ENCODE peak calls at places on chromosomes 11 and 22, in ten cellular contexts. U, R, V, E, Q, M, D, J, S and A are unnamed samples.

GRCh38 chr11:61018059-61018458 is 46.6 kb downstream of the CD6 start:
- DNase-seq in U (no peak), R (no peak), V (no peak), E (no peak), Q (no peak), M (no peak), D (no peak), J (no peak), S (no peak), A (no peak)

GRCh38 chr11:17014774-17015638 is 792 bp upstream of the PLEKHA7 start:
- DNase-seq in U (peak; percentile 56), R (no peak), V (no peak), E (no peak), Q (peak; percentile 33), M (no peak), D (peak; percentile 75), J (no peak), S (peak; percentile 68), A (peak; percentile 16)

GRCh38 chr11:8267831-8268529 is 4.3 kb upstream of the LMO1 start:
- DNase-seq in U (peak; percentile 35), R (peak; percentile 75), V (no peak), E (no peak), Q (peak; percentile 39), M (no peak), D (no peak), J (peak; percentile 53), S (no peak), A (no peak)

GRCh38 chr11:16126361-16126760 is 230.0 kb downstream of the SOX6 start:
- DNase-seq in U (no peak), R (no peak), V (no peak), E (no peak), Q (no peak), M (no peak), D (no peak), J (no peak), S (no peak), A (no peak)

GRCh38 chr11:96242191-96242845 is 100.7 kb downstream of the MAML2 start:
- DNase-seq in U (no peak), R (no peak), V (no peak), E (no peak), Q (no peak), M (no peak), D (no peak), J (no peak), S (no peak), A (no peak)

GRCh38 chr11:65478411-65479183 is 20.2 kb upstream of the MALAT1 start:
- DNase-seq in U (no peak), R (peak; percentile 89), V (peak; percentile 59), E (peak; percentile 70), Q (peak; percentile 55), M (peak; percentile 87), D (no peak), J (peak; percentile 84), S (peak; percentile 75), A (no peak)

GRCh38 chr11:57751676-57752253 is at the start of gene BTBD18:
- DNase-seq in U (peak; percentile 70), R (no peak), V (no peak), E (no peak), Q (peak; percentile 56), M (no peak), D (no peak), J (no peak), S (no peak), A (no peak)

GRCh38 chr22:31192513-31192912 is 19.6 kb upstream of the LIMK2 start:
- DNase-seq in U (no peak), R (no peak), V (no peak), E (no peak), Q (no peak), M (no peak), D (no peak), J (no peak), S (no peak), A (no peak)

GRCh38 chr11:68685656-68686380 is 1.5 kb downstream of the GAL start:
- DNase-seq in U (no peak), R (peak; percentile 41), V (no peak), E (no peak), Q (no peak), M (no peak), D (no peak), J (no peak), S (no peak), A (no peak)

GRCh38 chr22:48838846-48839730 is 988.6 kb downstream of the BRD1 start:
- DNase-seq in U (no peak), R (peak; percentile 44), V (no peak), E (no peak), Q (no peak), M (peak; percentile 37), D (no peak), J (peak; percentile 51), S (peak; percentile 29), A (no peak)

GRCh38 chr22:23404689-23405365 is 175.3 kb downstream of the IGLL1 start:
- DNase-seq in U (peak; percentile 91), R (peak; percentile 69), V (no peak), E (no peak), Q (no peak), M (no peak), D (no peak), J (no peak), S (no peak), A (peak; percentile 30)

GRCh38 chr11:68127791-68128681 is 6.8 kb upstream of the CHKA start:
- DNase-seq in U (peak; percentile 95), R (peak; percentile 86), V (peak; percentile 69), E (peak; percentile 46), Q (peak; percentile 90), M (peak; percentile 72), D (peak; percentile 22), J (peak; percentile 74), S (peak; percentile 67), A (no peak)

GRCh38 chr11:69578167-69578566 is 62.8 kb upstream of the CCND1 start:
- DNase-seq in U (no peak), R (no peak), V (no peak), E (no peak), Q (no peak), M (no peak), D (no peak), J (no peak), S (no peak), A (no peak)

GRCh38 chr11:47786373-47786772 is 19.2 kb upstream of the FNBP4 start:
- DNase-seq in U (peak; percentile 86), R (no peak), V (no peak), E (peak; percentile 81), Q (no peak), M (peak; percentile 73), D (no peak), J (no peak), S (no peak), A (no peak)

DNA sequence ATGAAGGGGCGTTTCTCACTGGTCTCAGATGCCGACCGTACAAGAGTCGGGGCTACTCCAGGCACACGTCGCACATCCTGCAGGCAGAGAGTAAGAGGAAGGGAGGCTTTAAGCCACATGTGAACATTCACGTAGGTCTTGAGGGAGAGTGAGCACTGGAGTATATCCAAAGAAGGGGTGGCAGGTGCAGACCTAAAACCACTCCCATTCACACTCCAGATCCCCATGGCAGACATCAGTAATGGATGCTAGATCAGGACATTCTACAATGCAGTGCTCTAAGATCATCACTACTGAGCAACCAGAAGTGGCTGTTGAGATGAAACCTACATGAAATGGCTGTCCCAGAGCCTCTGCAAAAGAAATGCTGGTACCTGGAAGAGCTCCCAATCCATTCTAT is 39.0 kb downstream of the WT1 start:
- DNase-seq in U (no peak), R (no peak), V (no peak), E (no peak), Q (no peak), M (no peak), D (no peak), J (no peak), S (no peak), A (no peak)
- H3K4me1 ChIP-seq in U (no peaks in the 10 kb centered on the region), R (no peaks in the 10 kb centered on the region), V (no peaks in the 10 kb centered on the region), E (no peaks in the 10 kb centered on the region), Q (no peaks in the 10 kb centered on the region), M (no peaks in the 10 kb centered on the region), D (no peaks in the 10 kb centered on the region), J (no peaks in the 10 kb centered on the region), S (peaks cover 4% of the 10 kb centered on the region), A (no peaks in the 10 kb centered on the region)

GRCh38 chr22:39617342-39617741 is 46.8 kb downstream of the CACNA1I start:
- DNase-seq in U (no peak), R (no peak), V (no peak), E (no peak), Q (no peak), M (peak; percentile 29), D (no peak), J (no peak), S (no peak), A (no peak)
- H3K4me1 ChIP-seq in U (no peaks in the 10 kb centered on the region), R (no peaks in the 10 kb centered on the region), V (no peaks in the 10 kb centered on the region), E (no peaks in the 10 kb centered on the region), Q (no peaks in the 10 kb centered on the region), M (no peaks in the 10 kb centered on the region), D (no peaks in the 10 kb centered on the region), J (peaks cover 5% of the 10 kb centered on the region), S (no peaks in the 10 kb centered on the region), A (no peaks in the 10 kb centered on the region)

DNA sequence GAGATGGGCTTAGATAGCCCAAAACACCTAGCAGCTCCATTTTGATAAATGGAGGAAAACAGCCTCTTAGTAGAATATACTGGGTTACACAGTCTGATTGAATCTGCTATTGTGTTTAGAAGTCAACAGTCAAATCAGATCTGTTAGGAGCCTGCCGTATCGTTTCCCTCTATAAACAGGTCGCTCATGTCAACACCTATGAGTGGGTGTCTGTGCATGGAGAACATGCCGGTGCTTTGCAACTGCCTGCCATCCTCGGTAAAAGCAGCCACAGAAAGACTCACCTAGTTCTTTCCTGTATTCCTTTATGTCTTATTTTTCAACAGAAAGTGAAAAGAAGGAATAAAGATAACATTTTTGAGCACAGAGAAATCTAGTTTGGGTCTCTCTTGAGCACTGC is 99.4 kb downstream of the ETS1 start:
- DNase-seq in U (peak; percentile 83), R (no peak), V (no peak), E (no peak), Q (no peak), M (no peak), D (no peak), J (no peak), S (no peak), A (no peak)
- H3K4me1 ChIP-seq in U (peaks cover 47% of the 10 kb centered on the region), R (peaks cover 3% of the 10 kb centered on the region), V (no peaks in the 10 kb centered on the region), E (peaks cover 100% of the 10 kb centered on the region), Q (peaks cover 7% of the 10 kb centered on the region), M (peaks cover 86% of the 10 kb centered on the region), D (no peaks in the 10 kb centered on the region), J (peaks cover 19% of the 10 kb centered on the region), S (peaks cover 9% of the 10 kb centered on the region), A (peaks cover 96% of the 10 kb centered on the region)

DNA sequence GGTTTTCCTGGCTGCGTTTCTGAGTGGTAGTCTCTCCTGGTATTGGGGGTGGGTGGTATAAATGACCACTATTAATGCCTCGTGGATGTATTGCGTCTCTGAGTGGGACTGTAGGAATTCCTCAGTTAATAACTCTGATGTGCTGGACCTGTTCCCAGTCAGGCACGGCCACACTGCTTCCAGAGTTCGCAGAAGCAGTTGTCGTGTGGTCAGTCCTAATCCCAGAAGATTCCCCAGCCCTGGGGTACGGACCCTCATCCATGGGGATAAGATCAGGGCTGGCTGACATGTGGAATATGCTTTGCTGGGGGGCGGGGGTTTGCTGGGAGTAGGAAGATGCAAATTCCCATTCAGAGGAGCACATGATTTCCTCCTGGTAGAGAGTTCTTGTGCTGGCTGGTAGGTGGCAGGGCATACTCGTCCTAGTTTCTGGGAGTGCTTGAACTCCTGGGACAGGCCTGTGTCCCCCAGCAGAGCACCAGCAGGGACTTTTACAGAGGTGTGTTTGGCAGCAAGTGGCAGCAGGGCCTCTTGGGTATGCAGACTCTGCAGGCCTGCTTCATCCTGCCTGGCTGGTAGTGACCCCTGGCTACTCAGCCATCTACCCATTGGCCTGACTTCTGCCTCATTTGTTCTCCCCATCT is 157.4 kb downstream of the NAV2 start:
- DNase-seq in U (no peak), R (no peak), V (no peak), E (no peak), Q (no peak), M (no peak), D (no peak), J (no peak), S (no peak), A (no peak)
- H3K4me1 ChIP-seq in U (peaks cover 8% of the 10 kb centered on the region), R (peaks cover 3% of the 10 kb centered on the region), V (no peaks in the 10 kb centered on the region), E (peaks cover 66% of the 10 kb centered on the region), Q (peaks cover 7% of the 10 kb centered on the region), M (peaks cover 29% of the 10 kb centered on the region), D (no peaks in the 10 kb centered on the region), J (peaks cover 64% of the 10 kb centered on the region), S (no peaks in the 10 kb centered on the region), A (no peaks in the 10 kb centered on the region)